ENCODE peak calls at places on chromosome 6, in ten cellular contexts. One of them, this sample, is unnamed.

GRCh38 chr6:15259766-15260098 is 13.9 kb downstream of the JARID2 start:
- DNase-seq in IMR-90: no peak
- DNase-seq in BE2C: no peak
- DNase-seq in hepatocyte: no peak
- DNase-seq in bronchial epithelial cell: no peak
- DNase-seq in PC-9: no peak
- DNase-seq in colonic mucosa: no peak
- DNase-seq in fibroblast of pulmonary artery: no peak
- DNase-seq in coronary artery: no peak
- DNase-seq in HCT116: no peak
- DNase-seq in this sample: no peak

GRCh38 chr6:75170666-75171065 is 35.2 kb downstream of the COL12A1 start:
- DNase-seq in coronary artery: no peak
- DNase-seq in BE2C: no peak
- DNase-seq in colonic mucosa: no peak
- DNase-seq in PC-9: no peak
- DNase-seq in hepatocyte: no peak
- DNase-seq in IMR-90: no peak
- DNase-seq in HCT116: no peak
- DNase-seq in fibroblast of pulmonary artery: peak
- DNase-seq in bronchial epithelial cell: no peak
- DNase-seq in this sample: no peak

GRCh38 chr6:84284428-84285033 is 57.1 kb upstream of the CEP162 start:
- DNase-seq in IMR-90: peak
- DNase-seq in BE2C: peak
- DNase-seq in hepatocyte: peak
- DNase-seq in colonic mucosa: no peak
- DNase-seq in fibroblast of pulmonary artery: peak
- DNase-seq in PC-9: peak
- DNase-seq in bronchial epithelial cell: no peak
- DNase-seq in coronary artery: no peak
- DNase-seq in HCT116: peak
- DNase-seq in this sample: peak

GRCh38 chr6:105072799-105073199 is 107.0 kb downstream of the POPDC3 start:
- DNase-seq in colonic mucosa: no peak
- DNase-seq in BE2C: no peak
- DNase-seq in hepatocyte: no peak
- DNase-seq in PC-9: no peak
- DNase-seq in HCT116: no peak
- DNase-seq in coronary artery: no peak
- DNase-seq in fibroblast of pulmonary artery: peak
- DNase-seq in bronchial epithelial cell: peak
- DNase-seq in IMR-90: peak
- DNase-seq in this sample: peak

GRCh38 chr6:150078788-150079187 is 9.9 kb upstream of the ULBP3 start:
- DNase-seq in IMR-90: no peak
- DNase-seq in PC-9: peak
- DNase-seq in colonic mucosa: peak
- DNase-seq in hepatocyte: no peak
- DNase-seq in BE2C: no peak
- DNase-seq in HCT116: no peak
- DNase-seq in fibroblast of pulmonary artery: peak
- DNase-seq in bronchial epithelial cell: peak
- DNase-seq in coronary artery: no peak
- DNase-seq in this sample: peak

GRCh38 chr6:119627908-119628669 is 278.5 kb upstream of the MAN1A1 start:
- DNase-seq in bronchial epithelial cell: peak
- DNase-seq in IMR-90: peak
- DNase-seq in fibroblast of pulmonary artery: peak
- DNase-seq in PC-9: no peak
- DNase-seq in HCT116: no peak
- DNase-seq in BE2C: no peak
- DNase-seq in colonic mucosa: no peak
- DNase-seq in coronary artery: no peak
- DNase-seq in hepatocyte: peak
- DNase-seq in this sample: peak

GRCh38 chr6:87968435-87969278 is 79.0 kb upstream of the SPACA1 start:
- DNase-seq in IMR-90: no peak
- DNase-seq in colonic mucosa: peak
- DNase-seq in coronary artery: no peak
- DNase-seq in BE2C: no peak
- DNase-seq in hepatocyte: peak
- DNase-seq in bronchial epithelial cell: peak
- DNase-seq in PC-9: no peak
- DNase-seq in fibroblast of pulmonary artery: peak
- DNase-seq in HCT116: no peak
- DNase-seq in this sample: peak

GRCh38 chr6:33091957-33092356 is 16.2 kb downstream of the HLA-DPB1 start:
- DNase-seq in PC-9: peak
- DNase-seq in fibroblast of pulmonary artery: no peak
- DNase-seq in bronchial epithelial cell: no peak
- DNase-seq in hepatocyte: no peak
- DNase-seq in BE2C: peak
- DNase-seq in IMR-90: no peak
- DNase-seq in coronary artery: no peak
- DNase-seq in HCT116: peak
- DNase-seq in colonic mucosa: peak
- DNase-seq in this sample: no peak

GRCh38 chr6:79180082-79180481 is 54.4 kb downstream of the HMGN3 start:
- DNase-seq in hepatocyte: no peak
- DNase-seq in HCT116: no peak
- DNase-seq in BE2C: no peak
- DNase-seq in coronary artery: no peak
- DNase-seq in IMR-90: no peak
- DNase-seq in colonic mucosa: no peak
- DNase-seq in fibroblast of pulmonary artery: no peak
- DNase-seq in PC-9: no peak
- DNase-seq in bronchial epithelial cell: peak
- DNase-seq in this sample: no peak

GRCh38 chr6:111794716-111795452 is 78.4 kb downstream of the FYN start:
- DNase-seq in PC-9: no peak
- DNase-seq in BE2C: no peak
- DNase-seq in coronary artery: no peak
- DNase-seq in hepatocyte: no peak
- DNase-seq in IMR-90: no peak
- DNase-seq in HCT116: no peak
- DNase-seq in colonic mucosa: no peak
- DNase-seq in fibroblast of pulmonary artery: no peak
- DNase-seq in bronchial epithelial cell: no peak
- DNase-seq in this sample: no peak

GRCh38 chr6:166619912-166620311 is 7.1 kb downstream of the RPS6KA2 start:
- DNase-seq in BE2C: no peak
- DNase-seq in coronary artery: no peak
- DNase-seq in IMR-90: peak
- DNase-seq in hepatocyte: peak
- DNase-seq in bronchial epithelial cell: peak
- DNase-seq in colonic mucosa: no peak
- DNase-seq in fibroblast of pulmonary artery: peak
- DNase-seq in PC-9: peak
- DNase-seq in HCT116: no peak
- DNase-seq in this sample: peak

GRCh38 chr6:135088818-135089809 is 34.5 kb upstream of the HBS1L start:
- DNase-seq in HCT116: peak
- DNase-seq in BE2C: no peak
- DNase-seq in IMR-90: peak
- DNase-seq in bronchial epithelial cell: peak
- DNase-seq in hepatocyte: no peak
- DNase-seq in colonic mucosa: no peak
- DNase-seq in fibroblast of pulmonary artery: peak
- DNase-seq in PC-9: no peak
- DNase-seq in coronary artery: no peak
- DNase-seq in this sample: peak

DNA sequence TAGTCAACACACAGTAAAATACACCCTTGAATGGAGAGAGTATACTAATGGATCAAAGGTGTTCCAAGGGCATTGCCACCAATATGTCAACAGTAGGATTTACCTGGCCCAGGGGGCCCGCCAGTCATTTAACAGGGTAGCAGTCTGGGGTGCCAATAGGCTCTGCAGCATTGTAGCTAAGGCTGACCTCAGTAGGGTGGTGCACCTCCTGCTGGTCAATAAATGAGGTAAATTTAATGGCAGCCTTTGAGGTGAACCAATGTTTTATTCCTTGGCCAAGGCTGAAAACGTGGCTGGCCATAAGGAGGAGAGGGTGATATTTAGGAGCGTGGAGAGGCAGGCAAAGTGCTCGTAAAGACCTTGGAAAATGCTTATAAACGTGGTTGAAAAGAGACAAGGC is 147.2 kb downstream of the RPS12 start:
- DNase-seq in colonic mucosa: no peak
- DNase-seq in HCT116: no peak
- DNase-seq in coronary artery: no peak
- DNase-seq in fibroblast of pulmonary artery: no peak
- DNase-seq in bronchial epithelial cell: no peak
- DNase-seq in PC-9: no peak
- DNase-seq in BE2C: no peak
- DNase-seq in IMR-90: no peak
- DNase-seq in hepatocyte: no peak
- DNase-seq in this sample: no peak
- TF ChIP-seq CTCF in colonic mucosa: no peak
- TF ChIP-seq CTCF in HCT116: no peak
- TF ChIP-seq CTCF in coronary artery: no peak
- TF ChIP-seq CTCF in fibroblast of pulmonary artery: peak
- TF ChIP-seq CTCF in bronchial epithelial cell: peak
- TF ChIP-seq CTCF in PC-9: no peak
- TF ChIP-seq CTCF in BE2C: peak
- TF ChIP-seq CTCF in IMR-90: peak
- TF ChIP-seq CTCF in hepatocyte: peak
- TF ChIP-seq CTCF in this sample: no peak

GRCh38 chr6:43454290-43455033 is 886 bp downstream of the DLK2 start:
- DNase-seq in fibroblast of pulmonary artery: peak
- DNase-seq in hepatocyte: peak
- DNase-seq in coronary artery: peak
- DNase-seq in HCT116: peak
- DNase-seq in BE2C: peak
- DNase-seq in colonic mucosa: peak
- DNase-seq in PC-9: peak
- DNase-seq in IMR-90: peak
- DNase-seq in bronchial epithelial cell: peak
- DNase-seq in this sample: peak

GRCh38 chr6:43452896-43453295 is 2.5 kb downstream of the DLK2 start:
- DNase-seq in colonic mucosa: no peak
- DNase-seq in BE2C: no peak
- DNase-seq in coronary artery: no peak
- DNase-seq in bronchial epithelial cell: no peak
- DNase-seq in HCT116: no peak
- DNase-seq in fibroblast of pulmonary artery: no peak
- DNase-seq in IMR-90: no peak
- DNase-seq in PC-9: no peak
- DNase-seq in hepatocyte: peak
- DNase-seq in this sample: no peak

GRCh38 chr6:43455034-43455747 is at the start of gene DLK2:
- DNase-seq in IMR-90: no peak
- DNase-seq in PC-9: peak
- DNase-seq in coronary artery: no peak
- DNase-seq in hepatocyte: peak
- DNase-seq in bronchial epithelial cell: no peak
- DNase-seq in fibroblast of pulmonary artery: no peak
- DNase-seq in BE2C: peak
- DNase-seq in colonic mucosa: no peak
- DNase-seq in HCT116: no peak
- DNase-seq in this sample: no peak

GRCh38 chr6:43451939-43452338 is 3.4 kb downstream of the DLK2 start:
- DNase-seq in IMR-90: no peak
- DNase-seq in fibroblast of pulmonary artery: no peak
- DNase-seq in HCT116: no peak
- DNase-seq in bronchial epithelial cell: no peak
- DNase-seq in PC-9: no peak
- DNase-seq in colonic mucosa: no peak
- DNase-seq in hepatocyte: peak
- DNase-seq in coronary artery: no peak
- DNase-seq in BE2C: no peak
- DNase-seq in this sample: no peak

DNA sequence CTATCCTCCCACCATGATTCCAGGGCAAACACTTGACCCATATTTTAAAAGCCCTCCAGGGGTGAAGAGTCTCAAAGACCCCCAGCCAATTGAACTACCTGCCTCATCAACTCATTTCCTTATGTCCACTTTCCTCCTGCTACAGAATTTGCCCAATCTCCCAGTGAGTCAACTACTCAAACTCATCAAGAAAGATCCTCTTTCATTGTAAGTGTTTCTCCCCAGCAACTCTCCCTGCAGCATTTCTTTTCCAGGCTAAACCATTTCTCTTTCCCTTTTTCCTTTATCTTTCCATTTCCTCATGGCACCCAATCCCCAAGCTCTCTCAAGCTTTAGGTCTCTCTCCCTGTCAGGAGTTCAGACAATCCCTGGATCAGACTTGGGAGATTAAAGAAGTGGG is 1.5 kb downstream of the DLK2 start:
- DNase-seq in PC-9: no peak
- DNase-seq in bronchial epithelial cell: no peak
- DNase-seq in BE2C: no peak
- DNase-seq in coronary artery: no peak
- DNase-seq in hepatocyte: no peak
- DNase-seq in fibroblast of pulmonary artery: no peak
- DNase-seq in IMR-90: no peak
- DNase-seq in colonic mucosa: no peak
- DNase-seq in HCT116: no peak
- DNase-seq in this sample: no peak
- H3K4me3 ChIP-seq in PC-9: no peak
- H3K4me3 ChIP-seq in bronchial epithelial cell: no peak
- H3K4me3 ChIP-seq in BE2C: no peak
- H3K4me3 ChIP-seq in coronary artery: no peak
- H3K4me3 ChIP-seq in hepatocyte: no peak
- H3K4me3 ChIP-seq in fibroblast of pulmonary artery: no peak
- H3K4me3 ChIP-seq in IMR-90: no peak
- H3K4me3 ChIP-seq in colonic mucosa: no peak
- H3K4me3 ChIP-seq in HCT116: no peak
- H3K4me3 ChIP-seq in this sample: no peak

DNA sequence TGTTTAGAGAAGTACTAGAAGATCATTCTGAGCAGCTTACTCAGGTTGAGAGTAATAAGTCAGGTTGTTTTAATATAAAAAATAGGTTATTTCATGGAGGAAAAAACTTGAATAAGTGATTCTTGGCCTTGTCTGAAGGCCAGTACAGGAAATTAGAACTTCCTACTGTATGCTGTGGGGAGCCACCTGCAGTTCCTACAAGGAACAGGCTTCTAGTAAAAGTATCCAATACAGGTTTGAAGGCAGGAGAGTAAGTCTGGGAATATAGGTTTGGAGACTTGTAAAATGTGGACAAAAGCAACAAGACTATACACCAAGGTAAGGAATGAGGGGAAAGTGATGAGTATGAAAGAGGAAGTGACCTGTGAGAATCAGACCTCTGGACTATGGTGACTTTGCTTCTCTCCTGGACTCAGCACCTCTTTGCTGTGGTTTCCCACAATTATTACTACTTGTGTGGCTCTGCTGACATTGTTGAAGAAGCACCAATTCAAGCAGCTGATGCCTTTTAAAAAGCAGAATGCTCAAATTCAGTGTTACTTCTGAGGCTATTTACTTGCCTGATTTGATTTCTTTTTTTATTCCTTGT is 278.6 kb downstream of the TBC1D7 start:
- DNase-seq in BE2C: no peak
- DNase-seq in colonic mucosa: no peak
- DNase-seq in bronchial epithelial cell: no peak
- DNase-seq in coronary artery: no peak
- DNase-seq in fibroblast of pulmonary artery: no peak
- DNase-seq in PC-9: no peak
- DNase-seq in HCT116: no peak
- DNase-seq in IMR-90: no peak
- DNase-seq in hepatocyte: no peak
- DNase-seq in this sample: no peak
- TF ChIP-seq CTCF in BE2C: no peak
- TF ChIP-seq CTCF in colonic mucosa: no peak
- TF ChIP-seq CTCF in bronchial epithelial cell: peak
- TF ChIP-seq CTCF in coronary artery: no peak
- TF ChIP-seq CTCF in fibroblast of pulmonary artery: peak
- TF ChIP-seq CTCF in PC-9: no peak
- TF ChIP-seq CTCF in HCT116: no peak
- TF ChIP-seq CTCF in IMR-90: no peak
- TF ChIP-seq CTCF in hepatocyte: no peak
- TF ChIP-seq CTCF in this sample: no peak

GRCh38 chr6:106562001-106562400 is 67.3 kb downstream of the RTN4IP1 start:
- DNase-seq in hepatocyte: no peak
- DNase-seq in fibroblast of pulmonary artery: no peak
- DNase-seq in bronchial epithelial cell: peak
- DNase-seq in coronary artery: no peak
- DNase-seq in BE2C: no peak
- DNase-seq in PC-9: no peak
- DNase-seq in IMR-90: no peak
- DNase-seq in HCT116: no peak
- DNase-seq in colonic mucosa: no peak
- DNase-seq in this sample: no peak
- H3K4me3 ChIP-seq in hepatocyte: no peak
- H3K4me3 ChIP-seq in fibroblast of pulmonary artery: no peak
- H3K4me3 ChIP-seq in bronchial epithelial cell: no peak
- H3K4me3 ChIP-seq in coronary artery: no peak
- H3K4me3 ChIP-seq in BE2C: no peak
- H3K4me3 ChIP-seq in PC-9: peak
- H3K4me3 ChIP-seq in IMR-90: no peak
- H3K4me3 ChIP-seq in HCT116: no peak
- H3K4me3 ChIP-seq in colonic mucosa: no peak
- H3K4me3 ChIP-seq in this sample: no peak